ENCODE peak calls at places on chromosomes 4 and X, in six cellular contexts. X, R, H, B, I and W are unnamed samples. For H3K4me1, the result is how much of the 10 kb centered on the place peaks cover.

GRCh38 chrX:107450823-107451509 is 1.5 kb downstream of the FRMPD3 start:
- DNase-seq in B (no peak), I (no peak), R (no peak), H (no peak), X (no peak), W (no peak)

GRCh38 chr4:121668368-121669162 is 28.2 kb downstream of the ANXA5 start:
- DNase-seq in B (no peak), R (no peak), I (peak), H (no peak), X (no peak), W (no peak)

GRCh38 chr4:61555789-61556188 is 355.7 kb downstream of the ADGRL3 start:
- DNase-seq in R (peak), H (no peak), X (no peak), B (no peak), I (no peak), W (no peak)

GRCh38 chrX:10039821-10040793 is 72.9 kb downstream of the CLDN34 start:
- DNase-seq in I (no peak), B (no peak), R (no peak), X (no peak), H (no peak), W (no peak)

GRCh38 chr4:121898150-121898549 is 27.9 kb upstream of the BBS7 start:
- DNase-seq in I (no peak), R (no peak), H (peak), B (peak), X (no peak), W (no peak)

GRCh38 chr4:36133658-36134057 is 110.7 kb downstream of the ARAP2 start:
- DNase-seq in X (no peak), B (no peak), I (no peak), H (no peak), R (no peak), W (no peak)

GRCh38 chrX:53233536-53233935 is 8.5 kb upstream of the KDM5C start:
- DNase-seq in I (no peak), X (no peak), H (no peak), B (no peak), R (no peak), W (no peak)

GRCh38 chrX:97060019-97060418 is 176.3 kb downstream of the RPA4 start:
- DNase-seq in H (no peak), R (no peak), I (no peak), X (no peak), B (no peak), W (no peak)

GRCh38 chr4:40850496-40850895 is 100.7 kb downstream of the NSUN7 start:
- DNase-seq in I (no peak), H (no peak), X (no peak), R (no peak), B (no peak), W (no peak)

GRCh38 chr4:151407466-151408379 is 1.3 kb upstream of the FHIP1A start:
- DNase-seq in H (peak), R (no peak), I (no peak), B (peak), X (no peak), W (no peak)

GRCh38 chrX:103398321-103398937 is 22.1 kb downstream of the BEX3 start:
- DNase-seq in I (peak), R (no peak), H (no peak), B (no peak), X (no peak), W (no peak)

GRCh38 chrX:136176399-136176825 is 29.1 kb downstream of the FHL1 start:
- DNase-seq in B (no peak), H (no peak), I (peak), R (no peak), X (no peak), W (no peak)

GRCh38 chr4:6502147-6502546 is 29.7 kb upstream of the PPP2R2C start:
- DNase-seq in B (no peak), R (no peak), X (no peak), I (no peak), H (no peak), W (no peak)

GRCh38 chr4:151569650-151570049 is 160.7 kb downstream of the FHIP1A start:
- DNase-seq in H (peak), I (no peak), X (no peak), B (no peak), R (peak), W (no peak)

GRCh38 chrX:46992070-46992469 is 79.8 kb downstream of the JADE3 start:
- DNase-seq in H (no peak), R (no peak), I (no peak), B (no peak), X (no peak), W (no peak)

GRCh38 chr4:164251257-164251656 is 502.7 kb upstream of the SMIM31 start:
- DNase-seq in R (no peak), B (no peak), I (no peak), H (no peak), X (no peak), W (no peak)

GRCh38 chr4:156118821-156119220 is 165.2 kb upstream of the CTSO start:
- DNase-seq in B (no peak), X (no peak), I (no peak), H (no peak), R (no peak), W (no peak)

GRCh38 chr4:156111706-156112105 is 158.0 kb upstream of the CTSO start:
- DNase-seq in R (no peak), B (no peak), I (no peak), H (no peak), X (no peak), W (no peak)

GRCh38 chr4:156109943-156110925 is 156.6 kb upstream of the CTSO start:
- DNase-seq in H (peak), I (no peak), B (no peak), R (peak), X (no peak), W (no peak)

DNA sequence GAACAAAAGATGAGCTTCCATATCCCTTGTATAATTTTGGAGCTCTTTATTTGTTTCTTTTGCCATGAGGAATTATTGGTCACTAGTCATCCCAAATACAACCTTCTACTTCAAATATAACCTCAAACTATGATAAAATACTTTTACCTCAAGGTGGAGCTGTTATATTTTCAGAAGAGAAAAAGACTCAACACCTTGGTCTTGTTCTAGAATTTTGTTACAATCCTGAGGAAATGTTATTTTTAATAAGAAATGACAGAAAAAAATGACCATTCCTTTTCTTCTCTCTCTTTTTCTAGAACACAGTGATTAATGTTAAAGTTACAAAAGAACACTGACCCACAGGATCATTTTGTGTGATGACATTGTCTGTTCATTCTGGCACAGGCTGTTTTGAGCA is 159.5 kb upstream of the CTSO start:
- DNase-seq in X (no peak), I (no peak), R (no peak), H (no peak), B (peak), W (no peak)
- H3K4me1 ChIP-seq in X (under half), I (under half), R (under half), H (under half), B (under half), W (under half)

GRCh38 chr4:107993969-107994368 is 4.3 kb downstream of the HADH start:
- DNase-seq in X (no peak), R (no peak), H (no peak), B (no peak), I (no peak), W (no peak)

GRCh38 chr4:107989537-107990386 is at the start of gene HADH:
- DNase-seq in I (peak), H (peak), R (peak), B (peak), X (peak), W (peak)

GRCh38 chr4:107989162-107989536 is 540 bp upstream of the HADH start:
- DNase-seq in I (no peak), X (no peak), H (no peak), R (no peak), B (peak), W (no peak)

GRCh38 chr4:107994894-107995293 is 5.2 kb downstream of the HADH start:
- DNase-seq in I (no peak), R (no peak), B (no peak), X (no peak), H (no peak), W (no peak)

DNA sequence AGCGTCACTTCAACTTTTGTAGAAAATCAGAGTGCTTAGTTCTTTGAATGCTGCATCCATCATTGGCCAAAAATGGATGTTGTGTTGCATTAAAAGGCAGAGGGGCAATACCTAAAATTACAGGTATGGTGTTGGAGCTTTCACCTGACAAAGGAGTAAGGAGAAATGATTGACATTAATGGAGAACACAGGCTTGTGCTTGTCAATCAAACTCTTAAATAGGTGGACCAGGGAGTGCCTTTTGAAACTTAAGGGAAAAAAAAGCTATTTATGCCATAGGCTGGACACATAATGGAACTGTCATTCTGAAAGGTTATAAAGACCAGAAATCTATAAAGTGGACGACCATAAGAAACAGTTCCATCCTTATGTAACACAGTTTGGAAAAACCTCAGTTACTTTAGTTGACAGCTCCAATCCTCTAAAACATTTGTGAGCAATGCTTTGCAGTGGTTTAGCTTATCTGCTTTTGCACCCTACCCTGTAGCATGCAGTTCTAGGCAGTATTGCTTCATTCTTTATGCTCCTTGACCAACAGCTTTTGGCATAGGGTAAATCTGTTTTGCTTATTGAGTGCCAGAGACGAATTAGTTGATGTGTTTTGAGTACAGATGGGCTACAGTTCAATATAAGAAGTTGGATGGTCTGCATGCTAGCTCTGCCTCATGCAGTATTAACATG is 2.4 kb downstream of the HADH start:
- DNase-seq in R (no peak), X (no peak), B (no peak), I (no peak), H (no peak), W (no peak)
- H3K4me1 ChIP-seq in R (under half), X (half or more), B (half or more), I (under half), H (half or more), W (under half)

DNA sequence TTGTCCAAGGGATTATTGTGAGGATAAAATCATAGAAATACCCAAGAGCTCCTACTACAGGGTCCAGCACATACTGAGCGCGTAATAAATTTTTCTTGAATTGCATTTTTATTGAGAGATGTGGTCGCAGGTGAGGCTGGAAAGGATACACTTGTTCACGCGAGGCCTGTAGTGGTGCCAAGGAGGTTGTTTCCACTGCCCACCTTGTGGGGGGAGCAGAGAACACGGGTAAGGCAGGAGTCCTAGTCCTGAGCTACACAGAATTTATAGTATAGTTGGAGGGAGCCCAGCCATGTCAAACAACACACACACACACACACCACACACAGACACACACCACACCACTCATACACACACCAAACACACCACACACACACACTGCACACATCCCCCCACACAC is 31.8 kb upstream of the CYP4V2 start:
- DNase-seq in I (no peak), R (no peak), X (no peak), B (no peak), H (no peak), W (no peak)
- H3K4me1 ChIP-seq in I (under half), R (under half), X (under half), B (under half), H (under half), W (under half)

GRCh38 chr4:3302164-3302785 is 9.5 kb downstream of the RGS12 start:
- DNase-seq in X (no peak), B (no peak), H (no peak), R (no peak), I (peak), W (no peak)

GRCh38 chr4:3302786-3303444 is 10.1 kb downstream of the RGS12 start:
- DNase-seq in R (no peak), I (no peak), X (no peak), B (no peak), H (no peak), W (no peak)

GRCh38 chr4:3304831-3305609 is 12.2 kb downstream of the RGS12 start:
- DNase-seq in X (no peak), I (no peak), R (peak), H (no peak), B (no peak), W (no peak)

GRCh38 chr4:3303840-3304715 is 11.3 kb downstream of the RGS12 start:
- DNase-seq in X (no peak), H (no peak), R (no peak), B (no peak), I (no peak), W (no peak)

DNA sequence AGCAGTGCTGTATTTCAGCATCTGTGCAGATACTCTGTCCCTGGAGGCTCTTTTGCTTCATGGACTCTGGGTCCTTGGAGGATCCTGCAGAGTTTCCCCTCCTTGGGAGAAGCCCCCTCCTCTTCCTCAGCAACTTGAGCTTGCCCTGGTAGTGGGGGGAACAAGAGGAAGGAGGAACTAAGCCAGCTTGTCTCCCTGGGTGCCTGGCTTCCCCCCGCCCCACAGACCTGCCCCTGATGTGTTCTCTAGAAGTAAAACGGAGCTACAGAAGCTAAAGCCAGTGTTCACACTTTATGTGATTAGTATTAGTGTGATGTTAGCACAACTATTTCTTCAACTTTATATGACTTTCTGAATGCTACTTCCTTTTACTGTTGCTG is 10.6 kb downstream of the RGS12 start:
- DNase-seq in I (no peak), H (no peak), B (no peak), X (no peak), R (no peak), W (no peak)
- H3K4me1 ChIP-seq in I (under half), H (under half), B (under half), X (under half), R (under half), W (under half)

DNA sequence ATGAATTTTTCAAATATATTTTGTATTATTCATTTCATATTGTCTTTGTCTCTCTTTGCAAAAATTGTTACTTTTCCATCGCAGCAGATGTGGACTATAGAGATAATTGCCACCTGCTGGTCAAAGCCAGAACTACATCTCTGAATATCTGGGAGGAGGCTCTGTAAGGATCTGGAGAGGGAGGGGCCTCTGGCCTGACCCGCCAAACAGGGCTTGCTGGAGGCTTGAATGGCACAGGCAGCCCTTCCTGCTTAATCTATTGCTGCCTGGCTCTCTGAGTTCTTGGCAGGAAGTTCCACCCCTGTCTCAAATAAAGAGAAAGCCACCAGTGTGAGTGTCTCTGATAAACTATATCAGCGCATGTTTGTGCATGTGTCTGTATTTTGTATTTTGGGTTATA is 132.4 kb downstream of the ZMAT1 start:
- DNase-seq in R (peak), H (peak), X (peak), I (peak), B (peak), W (peak)
- H3K4me1 ChIP-seq in R (under half), H (under half), X (under half), I (under half), B (under half), W (under half)

GRCh38 chr4:10115271-10115656 is 1.3 kb downstream of the WDR1 start:
- DNase-seq in X (no peak), I (no peak), B (no peak), R (no peak), H (no peak), W (no peak)

GRCh38 chr4:10114147-10114546 is 2.5 kb downstream of the WDR1 start:
- DNase-seq in I (no peak), X (no peak), B (no peak), R (no peak), H (no peak), W (no peak)

GRCh38 chr4:10112658-10113284 is 3.8 kb downstream of the WDR1 start:
- DNase-seq in I (no peak), B (no peak), R (no peak), H (no peak), X (no peak), W (no peak)

GRCh38 chr4:10114607-10115006 is 2.0 kb downstream of the WDR1 start:
- DNase-seq in H (no peak), B (no peak), X (no peak), I (no peak), R (no peak), W (no peak)

DNA sequence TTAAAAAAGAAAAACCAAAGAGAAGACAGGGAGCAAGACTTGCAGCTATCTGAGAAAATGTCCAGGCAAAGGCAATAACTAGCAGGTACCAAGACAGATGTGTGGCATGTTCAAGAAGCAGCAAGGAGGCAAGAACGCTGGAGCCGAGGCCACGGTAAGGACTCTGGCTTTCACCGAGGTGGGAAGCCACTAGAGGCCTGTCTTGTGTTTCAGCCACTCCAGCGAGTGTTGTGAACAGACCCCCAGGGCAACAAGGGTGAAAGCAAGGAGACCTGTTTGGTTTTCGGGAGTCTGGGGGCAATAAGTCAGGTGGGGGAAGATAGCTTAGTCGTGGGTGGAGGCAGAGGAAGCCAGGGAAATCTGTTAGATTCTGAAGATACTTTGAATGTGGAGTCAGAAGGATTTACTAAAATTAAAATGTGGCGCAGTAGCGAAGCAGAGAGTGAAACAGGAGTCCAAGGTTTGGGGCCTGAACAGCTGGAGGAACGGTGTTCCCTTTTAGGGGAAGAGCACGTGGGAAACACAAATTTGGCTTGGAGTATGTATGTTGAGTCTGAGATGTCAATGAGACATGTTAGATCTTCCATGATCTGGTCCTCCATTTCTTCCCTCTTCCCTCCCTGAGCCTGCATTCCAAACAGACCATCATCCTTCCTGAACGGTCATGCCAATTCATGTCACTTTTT is 3.1 kb downstream of the WDR1 start:
- DNase-seq in I (no peak), B (no peak), H (no peak), X (no peak), R (no peak), W (no peak)
- H3K4me1 ChIP-seq in I (under half), B (under half), H (under half), X (half or more), R (half or more), W (half or more)

DNA sequence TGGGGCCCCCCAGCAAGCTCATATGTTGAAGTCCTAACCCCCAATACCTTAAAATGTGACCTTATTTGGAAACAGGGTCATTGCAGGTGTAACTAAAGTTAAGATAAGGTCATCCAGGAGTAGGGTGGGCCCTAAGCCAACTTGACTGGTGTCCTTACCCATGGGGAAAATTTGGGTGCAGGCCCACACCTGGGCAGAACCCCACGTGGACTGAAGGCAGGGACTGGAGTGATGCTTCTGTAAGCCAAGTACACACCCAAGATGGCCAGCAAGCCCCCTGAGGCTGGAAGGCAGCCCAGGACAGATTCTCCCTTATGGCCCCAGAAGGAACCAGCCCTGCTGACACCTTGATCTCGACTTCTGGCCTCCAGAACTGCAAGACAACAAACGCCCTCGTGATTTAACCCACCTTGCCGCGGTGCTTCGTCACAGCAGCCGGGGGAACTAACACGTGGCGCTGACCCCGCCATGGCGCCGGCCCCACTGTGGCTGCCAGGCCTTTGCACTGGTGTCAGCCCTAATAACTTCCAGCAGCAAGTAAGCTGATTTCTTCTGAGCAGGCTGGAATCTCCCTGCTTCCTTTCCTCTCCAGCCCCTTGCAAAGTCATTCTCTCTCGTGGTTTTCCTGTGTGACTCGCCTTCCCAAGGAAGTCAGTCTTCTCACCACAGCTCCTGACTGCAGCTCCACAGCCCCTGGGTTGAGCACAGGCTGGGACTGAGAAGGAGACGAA is 23.2 kb upstream of the MXD4 start:
- DNase-seq in B (no peak), X (peak), H (peak), I (no peak), R (no peak), W (no peak)
- H3K4me1 ChIP-seq in B (under half), X (under half), H (under half), I (under half), R (under half), W (under half)

DNA sequence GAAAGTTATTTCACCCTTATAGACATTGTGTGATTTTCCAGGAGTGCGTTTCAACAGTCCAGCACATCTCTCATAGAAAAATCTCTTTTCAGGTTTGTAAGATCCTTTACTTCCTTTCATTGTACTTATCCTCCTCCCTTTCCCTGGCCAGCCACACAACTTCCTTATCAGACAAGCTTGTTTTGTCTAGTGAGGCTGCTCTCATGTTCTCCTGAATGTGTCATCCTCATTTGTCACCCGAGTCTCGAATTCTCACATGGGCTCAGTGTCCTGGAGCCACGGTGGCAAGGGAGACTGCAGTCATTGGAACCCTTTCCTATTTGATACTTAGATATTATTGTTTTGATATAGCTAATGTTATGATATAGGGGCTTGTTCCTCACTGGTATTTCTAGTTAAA is 16.9 kb downstream of the SYNPO2 start:
- DNase-seq in R (no peak), X (no peak), I (no peak), H (no peak), B (no peak), W (no peak)
- H3K4me1 ChIP-seq in R (under half), X (half or more), I (under half), H (under half), B (under half), W (half or more)